ENCODE peak calls at places on chromosomes 6 and 20, in five cellular contexts. Y is neural progenitor cell, D is HCT116, M is A673, A is H1. B is an unnamed sample.

GRCh38 chr6:170438402-170438753 is 114.7 kb downstream of the PSMB1 start:
- DNase-seq in D (peak), A (peak), Y (peak), M (peak), B (peak)

GRCh38 chr6:16105874-16106273 is 23.0 kb upstream of the MYLIP start:
- DNase-seq in A (no peak), M (no peak), Y (no peak), D (no peak), B (no peak)

GRCh38 chr20:37349517-37350491 is 3.9 kb downstream of the SRC start:
- DNase-seq in A (no peak), M (peak), Y (no peak), D (no peak), B (no peak)

GRCh38 chr6:138044458-138044857 is 62.8 kb downstream of the PERP start:
- DNase-seq in D (no peak), Y (no peak), A (no peak), M (no peak), B (no peak)

GRCh38 chr6:71531006-71531405 is 242.4 kb downstream of the OGFRL1 start:
- DNase-seq in M (no peak), Y (no peak), A (no peak), D (no peak), B (no peak)

GRCh38 chr6:142323377-142323776 is 21.6 kb downstream of the ADGRG6 start:
- DNase-seq in A (no peak), Y (no peak), M (no peak), D (no peak), B (no peak)

GRCh38 chr20:2206957-2207769 is 88.6 kb upstream of the TGM3 start:
- DNase-seq in A (peak), D (peak), Y (peak), M (peak), B (peak)

GRCh38 chr6:104771258-104771832 is 88.4 kb downstream of the HACE1 start:
- DNase-seq in D (no peak), A (no peak), M (peak), Y (no peak), B (peak)

GRCh38 chr20:55424446-55424845 is 580.9 kb downstream of the CBLN4 start:
- DNase-seq in M (no peak), A (no peak), D (no peak), Y (no peak), B (no peak)

GRCh38 chr20:9516658-9516987 is 2.2 kb downstream of the LAMP5 start:
- DNase-seq in M (no peak), A (no peak), Y (peak), D (no peak), B (no peak)

GRCh38 chr6:75882734-75883133 is 133.7 kb downstream of the MYO6 start:
- DNase-seq in M (no peak), D (no peak), A (no peak), Y (no peak), B (no peak)

GRCh38 chr6:49430187-49430586 is 32.9 kb downstream of the MMUT start:
- DNase-seq in Y (no peak), D (no peak), M (no peak), A (no peak), B (no peak)

GRCh38 chr6:7721654-7722053 is 4.2 kb upstream of the BMP6 start:
- DNase-seq in A (no peak), M (peak), D (peak), Y (no peak), B (no peak)

GRCh38 chr6:125099211-125100017 is 54.2 kb upstream of the TPD52L1 start:
- DNase-seq in D (peak), M (peak), A (peak), Y (peak), B (peak)

GRCh38 chr6:31557443-31558317 is 10.3 kb downstream of the NFKBIL1 start:
- DNase-seq in A (no peak), Y (no peak), D (no peak), M (no peak), B (no peak)

GRCh38 chr20:62850333-62850974 is 11.2 kb downstream of the TCFL5 start:
- DNase-seq in M (no peak), Y (no peak), D (no peak), A (no peak), B (no peak)

GRCh38 chr6:148795563-148795962 is 48.7 kb downstream of the UST start:
- DNase-seq in A (no peak), Y (no peak), M (no peak), D (no peak), B (no peak)

GRCh38 chr20:45823949-45824835 is 2.9 kb downstream of the TNNC2 start:
- DNase-seq in M (peak), D (no peak), A (peak), Y (peak), B (no peak)

DNA sequence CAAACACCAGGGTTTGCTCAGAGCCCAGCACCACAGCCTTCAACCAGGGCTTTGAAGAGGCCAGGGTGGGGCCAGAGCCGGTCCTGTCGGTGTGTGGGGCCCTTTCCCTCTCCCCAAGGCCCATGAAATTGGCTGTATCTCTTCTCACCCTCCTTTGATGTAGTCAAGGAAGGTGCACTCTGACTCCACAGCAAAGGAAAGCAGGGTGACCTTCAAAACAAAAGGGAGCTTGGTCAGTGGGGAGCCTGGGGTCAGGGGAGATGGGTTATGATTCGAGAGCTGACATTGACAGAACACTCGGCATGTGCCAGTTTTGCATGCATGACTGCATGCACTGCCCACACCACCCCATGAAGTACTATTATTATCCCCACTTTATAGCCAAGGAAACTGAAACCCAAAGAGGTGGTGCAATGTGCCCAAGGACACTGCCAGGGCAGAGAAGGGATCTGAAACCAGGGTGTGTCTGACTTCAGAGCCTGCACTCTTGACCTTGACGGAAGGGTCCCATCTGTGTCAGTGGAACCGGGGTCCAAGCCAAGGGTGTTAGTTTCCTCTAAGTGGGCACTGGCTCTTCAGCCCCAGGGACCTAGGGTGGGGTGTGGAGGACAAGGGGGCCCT is 55.4 kb downstream of the RAB44 start:
- DNase-seq in M (no peak), D (no peak), A (no peak), Y (no peak), B (no peak)
- TF ChIP-seq EZH2 in M (no peak), D (no peak), A (no peak), Y (no peak), B (no peak)

GRCh38 chr6:100467144-100468012 is 2.7 kb upstream of the SIM1 start:
- DNase-seq in A (peak), Y (peak), D (no peak), M (no peak), B (no peak)

GRCh38 chr6:100468013-100468622 is 3.4 kb upstream of the SIM1 start:
- DNase-seq in M (no peak), D (no peak), A (no peak), Y (no peak), B (no peak)

GRCh38 chr6:100465701-100466409 is 1.1 kb upstream of the SIM1 start:
- DNase-seq in Y (peak), M (no peak), A (no peak), D (no peak), B (no peak)

GRCh38 chr6:100464910-100465700 is at the start of gene SIM1:
- DNase-seq in M (peak), Y (peak), D (no peak), A (peak), B (no peak)

GRCh38 chr6:100466410-100467143 is 1.9 kb upstream of the SIM1 start:
- DNase-seq in Y (peak), A (no peak), D (no peak), M (no peak), B (no peak)
- TF ChIP-seq EZH2 in Y (no peak), A (peak), D (no peak), M (no peak), B (no peak)

GRCh38 chr6:44342052-44342451 is 398 bp upstream of the SPATS1 start:
- DNase-seq in Y (no peak), M (no peak), A (no peak), D (no peak), B (no peak)
- TF ChIP-seq EZH2 in Y (no peak), M (no peak), A (no peak), D (no peak), B (no peak)

DNA sequence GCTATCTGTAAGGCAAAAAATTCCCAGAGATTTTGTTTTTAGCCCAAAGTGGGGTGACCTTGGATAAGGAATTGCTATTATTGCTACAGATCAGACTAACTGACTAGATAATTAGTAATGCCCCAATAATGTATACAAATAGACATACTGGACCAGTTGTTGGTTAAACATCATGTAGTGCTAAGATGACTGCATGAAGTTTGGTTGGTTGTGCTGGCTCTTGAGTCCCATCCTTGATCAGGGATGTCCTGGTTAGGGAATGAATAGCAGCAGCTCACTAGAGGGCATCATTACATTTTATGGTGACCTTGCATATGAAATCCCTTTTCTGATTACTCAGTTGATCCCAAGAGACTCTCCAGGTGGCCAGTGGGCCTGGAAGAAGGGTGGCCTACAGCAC is 10.9 kb downstream of the TPBG start:
- DNase-seq in A (no peak), M (no peak), Y (no peak), D (no peak), B (no peak)
- TF ChIP-seq EZH2 in A (no peak), M (no peak), Y (no peak), D (no peak), B (no peak)